ENCODE peak calls at places on chromosomes 3 and 15, in six cellular contexts. Q is testis, B is psoas muscle, A is uterus, S is BE2C, F is ovary. T is an unnamed sample.

GRCh38 chr3:187946031-187946691 is 200.9 kb upstream of the BCL6 start:
- DNase-seq in Q (no peak), B (no peak), A (no peak), S (no peak), F (no peak), T (no peak)

GRCh38 chr3:185995352-185995751 is 57.5 kb upstream of the TRA2B start:
- DNase-seq in Q (no peak), B (no peak), A (no peak), S (no peak), F (no peak), T (no peak)

GRCh38 chr15:90004671-90005070 is 3.5 kb downstream of the ZNF710 start:
- DNase-seq in Q (no peak), B (peak; percentile 65), A (peak; percentile 38), S (no peak), F (no peak), T (peak; percentile 81)

GRCh38 chr3:191139771-191140170 is 59.3 kb upstream of the OSTN start:
- DNase-seq in Q (no peak), B (no peak), A (no peak), S (no peak), F (no peak), T (no peak)

GRCh38 chr15:96331942-96332853 is 1.7 kb downstream of the NR2F2 start:
- DNase-seq in Q (no peak), B (peak; percentile 85), A (no peak), S (peak; percentile 61), F (peak; percentile 57), T (no peak)

GRCh38 chr3:44954289-44954688 is 21.7 kb downstream of the ZDHHC3 start:
- DNase-seq in Q (no peak), B (no peak), A (no peak), S (no peak), F (no peak), T (no peak)

GRCh38 chr3:48466386-48467109 is 20.0 kb downstream of the ATRIP start:
- DNase-seq in Q (no peak), B (peak; percentile 68), A (no peak), S (no peak), F (peak; percentile 61), T (no peak)

GRCh38 chr3:105232536-105232935 is 134.2 kb upstream of the ALCAM start:
- DNase-seq in Q (no peak), B (no peak), A (no peak), S (no peak), F (no peak), T (no peak)

GRCh38 chr3:122310361-122310760 is 14.7 kb upstream of the CSTA start:
- DNase-seq in Q (no peak), B (no peak), A (no peak), S (no peak), F (no peak), T (no peak)

GRCh38 chr3:57983734-57984518 is 24.3 kb upstream of the FLNB start:
- DNase-seq in Q (peak; percentile 60), B (peak; percentile 70), A (peak; percentile 78), S (no peak), F (peak; percentile 55), T (peak; percentile 76)

GRCh38 chr15:99452010-99452409 is 113.8 kb upstream of the MEF2A start:
- DNase-seq in Q (no peak), B (no peak), A (no peak), S (no peak), F (no peak), T (peak; percentile 52)

GRCh38 chr15:92907880-92908279 is 7.8 kb downstream of the CHD2 start:
- DNase-seq in Q (peak; percentile 70), B (no peak), A (peak; percentile 83), S (no peak), F (no peak), T (no peak)

GRCh38 chr3:179450901-179451334 is 352 bp downstream of the GNB4 start:
- DNase-seq in Q (no peak), B (peak; percentile 65), A (peak; percentile 18), S (peak; percentile 24), F (no peak), T (no peak)

GRCh38 chr3:197549261-197549885 is 6.4 kb downstream of the BDH1 start:
- DNase-seq in Q (no peak), B (no peak), A (no peak), S (no peak), F (no peak), T (no peak)

GRCh38 chr3:129616713-129617112 is 10.2 kb upstream of the PLXND1 start:
- DNase-seq in Q (no peak), B (peak; percentile 59), A (peak; percentile 54), S (no peak), F (peak; percentile 28), T (no peak)

GRCh38 chr15:56734013-56734625 is 810 bp upstream of the ZNF280D start:
- DNase-seq in Q (no peak), B (no peak), A (no peak), S (no peak), F (no peak), T (no peak)

GRCh38 chr3:122730240-122730639 is 49.6 kb downstream of the PARP14 start:
- DNase-seq in Q (no peak), B (no peak), A (no peak), S (no peak), F (no peak), T (no peak)

GRCh38 chr3:181935915-181936314 is 224.2 kb downstream of the SOX2 start:
- DNase-seq in Q (no peak), B (no peak), A (no peak), S (no peak), F (no peak), T (no peak)

GRCh38 chr3:182565916-182566524 is 227.3 kb upstream of the ATP11B start:
- DNase-seq in Q (no peak), B (no peak), A (no peak), S (no peak), F (no peak), T (no peak)

GRCh38 chr3:71302604-71303003 is 280.9 kb downstream of the FOXP1 start:
- DNase-seq in Q (no peak), B (no peak), A (no peak), S (no peak), F (no peak), T (no peak)
- H3K4me1 ChIP-seq in Q (no peaks in the 10 kb centered on the region), B (peaks cover 19% of the 10 kb centered on the region), A (no peaks in the 10 kb centered on the region), S (no peaks in the 10 kb centered on the region), F (peaks cover 2% of the 10 kb centered on the region), T (peaks cover 23% of the 10 kb centered on the region)

GRCh38 chr3:143121240-143122088 is 1.9 kb downstream of the CHST2 start:
- DNase-seq in Q (peak; percentile 62), B (peak; percentile 69), A (peak; percentile 25), S (peak; percentile 73), F (peak; percentile 67), T (no peak)

GRCh38 chr3:143119974-143120715 is 574 bp downstream of the CHST2 start:
- DNase-seq in Q (no peak), B (peak; percentile 49), A (peak; percentile 15), S (peak; percentile 55), F (peak; percentile 56), T (no peak)

GRCh38 chr3:143122089-143122430 is 2.5 kb downstream of the CHST2 start:
- DNase-seq in Q (no peak), B (no peak), A (no peak), S (no peak), F (no peak), T (no peak)

GRCh38 chr3:143119009-143119914 is at the start of gene CHST2:
- DNase-seq in Q (peak; percentile 73), B (peak; percentile 79), A (peak; percentile 43), S (peak; percentile 88), F (peak; percentile 82), T (no peak)

GRCh38 chr3:143120716-143121239 is 1.2 kb downstream of the CHST2 start:
- DNase-seq in Q (peak; percentile 22), B (no peak), A (no peak), S (peak; percentile 55), F (peak; percentile 52), T (no peak)
- TF ChIP-seq CTCF in Q (no peak), B (no peak), A (no peak), S (no peak), F (no peak), T (no peak)

DNA sequence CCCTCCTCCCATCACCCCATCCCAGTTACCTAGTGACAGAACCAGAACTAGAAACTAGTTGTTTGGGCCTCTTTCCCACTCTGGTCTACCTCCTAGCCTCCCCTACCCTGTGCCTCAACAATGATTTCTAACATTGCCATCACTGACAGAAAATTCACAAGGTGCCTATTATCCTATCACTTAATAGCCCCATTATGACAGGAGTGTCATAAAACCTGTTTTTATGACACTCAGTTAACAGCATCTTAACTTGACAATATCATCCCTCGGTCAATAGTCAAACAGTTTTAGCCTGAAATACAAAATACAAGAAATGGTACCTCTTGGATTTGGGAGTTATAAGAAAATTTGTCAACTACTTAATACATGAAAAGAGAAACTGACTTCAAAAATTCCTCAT is 46.5 kb downstream of the ULK4 start:
- DNase-seq in Q (no peak), B (no peak), A (no peak), S (no peak), F (no peak), T (no peak)
- H3K4me3 ChIP-seq in Q (no peak overlapping the region), B (no peak overlapping the region), A (no peak overlapping the region), S (no peak overlapping the region), F (no peak overlapping the region), T (no peak overlapping the region)

GRCh38 chr3:149611149-149611548 is 46.7 kb downstream of the WWTR1 start:
- DNase-seq in Q (no peak), B (no peak), A (no peak), S (no peak), F (no peak), T (no peak)

GRCh38 chr3:149618151-149619123 is 39.4 kb downstream of the WWTR1 start:
- DNase-seq in Q (peak; percentile 70), B (no peak), A (peak; percentile 30), S (no peak), F (no peak), T (peak; percentile 62)

GRCh38 chr3:149613988-149614387 is 43.8 kb downstream of the WWTR1 start:
- DNase-seq in Q (no peak), B (no peak), A (no peak), S (no peak), F (no peak), T (no peak)

GRCh38 chr3:149612456-149612855 is 45.4 kb downstream of the WWTR1 start:
- DNase-seq in Q (no peak), B (no peak), A (no peak), S (no peak), F (no peak), T (no peak)

DNA sequence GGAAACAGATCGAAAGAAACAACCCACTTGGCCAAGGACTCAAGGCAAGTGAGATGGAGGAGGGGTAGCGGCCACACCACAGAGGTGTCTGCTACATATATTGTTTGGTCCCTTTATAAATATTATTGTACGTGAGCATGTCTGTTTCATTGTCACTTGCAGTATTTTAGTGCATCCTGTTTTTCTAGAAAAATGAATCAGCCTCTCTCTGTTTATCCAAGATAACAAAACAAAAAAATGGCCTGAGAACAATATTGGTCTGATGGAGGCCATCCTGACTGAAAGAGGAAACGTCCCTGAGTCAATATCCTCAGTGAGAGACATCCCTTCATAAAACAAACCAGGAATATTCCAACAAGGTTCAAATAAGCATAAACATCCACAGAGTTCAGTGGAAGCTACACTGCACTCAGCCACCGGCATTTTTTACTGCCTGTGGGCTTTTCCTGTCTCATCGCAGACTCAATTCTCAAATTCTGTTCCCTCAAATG is 42.0 kb downstream of the WWTR1 start:
- DNase-seq in Q (no peak), B (no peak), A (no peak), S (no peak), F (no peak), T (no peak)
- H3K4me1 ChIP-seq in Q (peaks cover 20% of the 10 kb centered on the region), B (peaks cover 24% of the 10 kb centered on the region), A (no peaks in the 10 kb centered on the region), S (no peaks in the 10 kb centered on the region), F (peaks cover 22% of the 10 kb centered on the region), T (peaks cover 83% of the 10 kb centered on the region)